ENCODE peak calls at places on chromosomes 3 and 15, in ten cellular contexts. M is iris pigment epithelial cell; U is osteocyte; T is activated T-helper 1 cell treated with anti-CD3 and anti-CD28 coated beads, Interleukin-12 subunit alpha, Interleukin-12 subunit beta, Interleukin-2, Interleukin-4 antibody, amounts not matched to agents 30 ng/mL and 10 ng/mL and 1 ng/mL, durations not matched to agents 14 hours and 24 hours and 36 hours; O is neural crest cell; D is NCI-H774; E is PC-3; W is astrocyte; S is AG20443; Z is ACHN. H is an unnamed sample.

GRCh38 chr3:134803051-134803505 is 8.0 kb downstream of the EPHB1 start:
- DNase-seq in M (no peak), U (peak; percentile 64), T (peak; percentile 55), O (no peak), D (no peak), E (no peak), W (no peak), S (no peak), Z (no peak), H (no peak)

GRCh38 chr3:113218679-113219040 is 7.3 kb downstream of the BOC start:
- DNase-seq in M (no peak), U (no peak), T (no peak), O (no peak), D (no peak), E (no peak), W (no peak), S (no peak), Z (no peak), H (no peak)

GRCh38 chr15:30870681-30871080 is 33.0 kb upstream of the FAN1 start:
- DNase-seq in M (no peak), U (no peak), T (no peak), O (no peak), D (no peak), E (peak; percentile 67), W (no peak), S (no peak), Z (no peak), H (peak; percentile 77)

GRCh38 chr3:41933154-41933676 is 28.7 kb downstream of the ULK4 start:
- DNase-seq in M (peak; percentile 91), U (no peak), T (no peak), O (no peak), D (no peak), E (peak; percentile 95), W (peak; percentile 66), S (peak; percentile 58), Z (no peak), H (no peak)

GRCh38 chr3:112115161-112115739 is 17.8 kb downstream of the GCSAM start:
- DNase-seq in M (no peak), U (no peak), T (no peak), O (no peak), D (no peak), E (no peak), W (no peak), S (peak; percentile 21), Z (no peak), H (peak; percentile 94)

GRCh38 chr3:89353465-89353864 is 246.0 kb downstream of the EPHA3 start:
- DNase-seq in M (no peak), U (no peak), T (no peak), O (no peak), D (no peak), E (peak; percentile 88), W (peak; percentile 35), S (no peak), Z (no peak), H (peak; percentile 68)

GRCh38 chr15:31483053-31483923 is 156.7 kb downstream of the KLF13 start:
- DNase-seq in M (no peak), U (peak; percentile 77), T (peak; percentile 42), O (no peak), D (no peak), E (no peak), W (no peak), S (peak; percentile 32), Z (no peak), H (no peak)

GRCh38 chr15:40344631-40345120 is 3.9 kb upstream of the CCDC9B start:
- DNase-seq in M (peak; percentile 57), U (no peak), T (peak; percentile 64), O (peak; percentile 57), D (peak; percentile 29), E (peak; percentile 69), W (peak; percentile 52), S (peak; percentile 80), Z (peak; percentile 58), H (no peak)

GRCh38 chr3:177447938-177448337 is 250.7 kb upstream of the TBL1XR1 start:
- DNase-seq in M (no peak), U (no peak), T (no peak), O (no peak), D (no peak), E (peak; percentile 54), W (no peak), S (no peak), Z (no peak), H (no peak)

GRCh38 chr15:70853270-70853854 is 595 bp downstream of the LARP6 start:
- DNase-seq in M (peak; percentile 84), U (no peak), T (no peak), O (peak; percentile 8), D (no peak), E (peak; percentile 32), W (peak; percentile 60), S (peak; percentile 79), Z (peak; percentile 51), H (peak; percentile 8)

GRCh38 chr15:80832676-80833075 is 53.5 kb downstream of the CEMIP start:
- DNase-seq in M (no peak), U (no peak), T (no peak), O (no peak), D (no peak), E (no peak), W (no peak), S (no peak), Z (no peak), H (peak; percentile 88)

GRCh38 chr3:32455609-32456428 is 46.8 kb downstream of the CMTM6 start:
- DNase-seq in M (no peak), U (peak; percentile 63), T (no peak), O (no peak), D (no peak), E (no peak), W (no peak), S (no peak), Z (no peak), H (no peak)

GRCh38 chr3:143237036-143237688 is 117.6 kb downstream of the CHST2 start:
- DNase-seq in M (no peak), U (no peak), T (no peak), O (no peak), D (no peak), E (no peak), W (no peak), S (no peak), Z (no peak), H (no peak)

GRCh38 chr3:55718475-55718874 is 231.4 kb upstream of the WNT5A start:
- DNase-seq in M (peak; percentile 78), U (no peak), T (no peak), O (no peak), D (no peak), E (no peak), W (peak; percentile 66), S (peak; percentile 30), Z (no peak), H (no peak)

GRCh38 chr3:188214442-188214841 is 60.5 kb downstream of the LPP start:
- DNase-seq in M (peak; percentile 22), U (no peak), T (no peak), O (no peak), D (no peak), E (no peak), W (no peak), S (no peak), Z (no peak), H (no peak)

GRCh38 chr3:102674284-102674683 is 239.5 kb downstream of the ZPLD1 start:
- DNase-seq in M (no peak), U (no peak), T (no peak), O (no peak), D (no peak), E (no peak), W (no peak), S (no peak), Z (no peak), H (no peak)

GRCh38 chr3:187978433-187979011 is 175.4 kb upstream of the LPP start:
- DNase-seq in M (peak; percentile 78), U (no peak), T (no peak), O (no peak), D (no peak), E (no peak), W (no peak), S (no peak), Z (no peak), H (peak; percentile 51)

GRCh38 chr15:75198560-75199346 is 2.9 kb upstream of the C15orf39 start:
- DNase-seq in M (peak; percentile 65), U (no peak), T (peak; percentile 68), O (no peak), D (peak; percentile 44), E (peak; percentile 42), W (no peak), S (no peak), Z (peak; percentile 62), H (no peak)

GRCh38 chr15:59792359-59792758 is 103.2 kb upstream of the BNIP2 start:
- DNase-seq in M (no peak), U (no peak), T (no peak), O (no peak), D (no peak), E (no peak), W (no peak), S (no peak), Z (no peak), H (no peak)

GRCh38 chr3:52290596-52291507 is 3.2 kb downstream of the GLYCTK start:
- DNase-seq in M (no peak), U (no peak), T (no peak), O (no peak), D (no peak), E (no peak), W (no peak), S (no peak), Z (no peak), H (no peak)

GRCh38 chr3:108180214-108180613 is 42.0 kb downstream of the IFT57 start:
- DNase-seq in M (peak; percentile 73), U (no peak), T (no peak), O (no peak), D (no peak), E (peak; percentile 58), W (peak; percentile 89), S (peak; percentile 52), Z (no peak), H (no peak)

GRCh38 chr15:88894348-88894818 is 961 bp downstream of the HAPLN3 start:
- DNase-seq in M (no peak), U (no peak), T (peak; percentile 75), O (peak; percentile 57), D (peak; percentile 29), E (peak; percentile 77), W (no peak), S (no peak), Z (peak; percentile 62), H (peak; percentile 73)

GRCh38 chr3:100802126-100802525 is 92.8 kb downstream of the TFG start:
- DNase-seq in M (peak; percentile 27), U (no peak), T (no peak), O (no peak), D (no peak), E (peak; percentile 46), W (no peak), S (no peak), Z (peak; percentile 28), H (no peak)

GRCh38 chr3:123993818-123994217 is 1.9 kb upstream of the ROPN1 start:
- DNase-seq in M (no peak), U (no peak), T (no peak), O (no peak), D (no peak), E (no peak), W (no peak), S (no peak), Z (no peak), H (no peak)

GRCh38 chr3:12005951-12006625 is 1.9 kb downstream of the SYN2 start:
- DNase-seq in M (no peak), U (no peak), T (no peak), O (no peak), D (no peak), E (no peak), W (no peak), S (no peak), Z (no peak), H (no peak)

GRCh38 chr3:133983576-133984560 is 45.9 kb downstream of the SLCO2A1 start:
- DNase-seq in M (no peak), U (no peak), T (no peak), O (no peak), D (no peak), E (no peak), W (no peak), S (no peak), Z (peak; percentile 14), H (no peak)

GRCh38 chr3:195012571-195012970 is 258.4 kb downstream of the XXYLT1 start:
- DNase-seq in M (no peak), U (no peak), T (no peak), O (no peak), D (no peak), E (no peak), W (no peak), S (no peak), Z (no peak), H (no peak)

GRCh38 chr3:120090422-120090821 is 3.8 kb downstream of the GSK3B start:
- DNase-seq in M (no peak), U (no peak), T (no peak), O (no peak), D (no peak), E (no peak), W (no peak), S (no peak), Z (no peak), H (no peak)